ENCODE peak calls at places on chromosomes 5 and 9, in six cellular contexts. W is right lobe of liver, Z is GM12878, J is body of pancreas, K is heart left ventricle, V is upper lobe of left lung. H is an unnamed sample.

GRCh38 chr5:108521841-108522506 is 140.1 kb upstream of the FBXL17 start:
- ATAC-seq in K (peak; percentile 75), V (peak; percentile 57), W (peak; percentile 89), J (no peak), Z (peak; percentile 88), H (peak; percentile 51)

GRCh38 chr5:163451489-163451888 is 8.4 kb downstream of the NUDCD2 start:
- ATAC-seq in V (no peak), W (no peak), J (no peak), K (no peak), Z (no peak), H (no peak)

GRCh38 chr9:137604345-137605145 is 941 bp upstream of the ARRDC1 start:
- ATAC-seq in K (no peak), Z (no peak), V (no peak), J (no peak), W (no peak), H (no peak)

GRCh38 chr5:34709861-34710673 is 53.9 kb downstream of the RAI14 start:
- ATAC-seq in W (no peak), V (no peak), J (peak; percentile 76), K (no peak), Z (no peak), H (peak; percentile 80)

GRCh38 chr5:109316631-109317030 is 93.1 kb downstream of the PJA2 start:
- ATAC-seq in J (no peak), W (no peak), Z (no peak), V (no peak), K (no peak), H (peak; percentile 63)

GRCh38 chr9:36470891-36471290 is 70.8 kb upstream of the RNF38 start:
- ATAC-seq in Z (peak; percentile 98), J (peak; percentile 71), K (peak; percentile 95), W (peak; percentile 93), V (peak; percentile 71), H (peak; percentile 66)

GRCh38 chr5:32471784-32472183 is 27.2 kb upstream of the ZFR start:
- ATAC-seq in J (peak; percentile 27), W (peak; percentile 63), K (no peak), Z (no peak), V (no peak), H (no peak)

GRCh38 chr5:26807231-26808199 is 230.9 kb downstream of the CDH9 start:
- ATAC-seq in W (no peak), J (no peak), K (no peak), V (peak; percentile 53), Z (no peak), H (no peak)

GRCh38 chr9:132721661-132722060 is 51.4 kb downstream of the GTF3C4 start:
- ATAC-seq in W (no peak), K (no peak), Z (no peak), V (no peak), J (no peak), H (no peak)

GRCh38 chr9:4929917-4930316 is 55.2 kb upstream of the JAK2 start:
- ATAC-seq in J (no peak), V (no peak), W (no peak), Z (no peak), K (no peak), H (no peak)

GRCh38 chr5:120958877-120959485 is 494.9 kb downstream of the PRR16 start:
- ATAC-seq in K (no peak), J (no peak), V (no peak), Z (no peak), W (peak; percentile 98), H (no peak)

GRCh38 chr5:61816585-61817450 is 484.8 kb downstream of the ZSWIM6 start:
- ATAC-seq in Z (no peak), K (no peak), V (no peak), W (no peak), J (no peak), H (no peak)

GRCh38 chr5:14136228-14136627 is 6.9 kb upstream of the TRIO start:
- ATAC-seq in V (no peak), J (no peak), Z (no peak), W (no peak), K (no peak), H (no peak)

GRCh38 chr9:91059713-91060112 is 258.1 kb downstream of the SYK start:
- ATAC-seq in K (no peak), J (no peak), Z (no peak), W (peak; percentile 32), V (no peak), H (no peak)

GRCh38 chr9:134784612-134785305 is 95.9 kb upstream of the FCN2 start:
- ATAC-seq in J (no peak), V (no peak), W (no peak), K (no peak), Z (no peak), H (no peak)

GRCh38 chr5:108278285-108279240 is 103.3 kb downstream of the FBXL17 start:
- ATAC-seq in Z (peak; percentile 52), V (peak; percentile 37), W (peak; percentile 57), K (no peak), J (no peak), H (no peak)

GRCh38 chr5:113293068-113293571 is 141.7 kb downstream of the TSSK1B start:
- ATAC-seq in W (no peak), V (no peak), Z (no peak), J (no peak), K (no peak), H (no peak)

GRCh38 chr9:25850803-25851202 is 172.6 kb upstream of the TUSC1 start:
- ATAC-seq in K (no peak), W (no peak), V (no peak), Z (no peak), J (no peak), H (no peak)

GRCh38 chr5:172175263-172175719 is 12.7 kb downstream of the STK10 start:
- ATAC-seq in V (peak; percentile 82), J (no peak), Z (peak; percentile 80), K (peak; percentile 18), W (peak; percentile 67), H (peak; percentile 44)

GRCh38 chr5:78666041-78666444 is 17.5 kb upstream of the LHFPL2 start:
- ATAC-seq in Z (no peak), V (no peak), W (peak; percentile 38), K (peak; percentile 33), J (no peak), H (no peak)

GRCh38 chr9:132434875-132435274 is 24.9 kb downstream of the CFAP77 start:
- ATAC-seq in V (no peak), K (no peak), J (no peak), W (no peak), Z (no peak), H (no peak)

GRCh38 chr5:149802008-149802407 is 71.9 kb downstream of the PPARGC1B start:
- ATAC-seq in J (no peak), Z (no peak), W (peak; percentile 67), K (peak; percentile 35), V (no peak), H (no peak)

DNA sequence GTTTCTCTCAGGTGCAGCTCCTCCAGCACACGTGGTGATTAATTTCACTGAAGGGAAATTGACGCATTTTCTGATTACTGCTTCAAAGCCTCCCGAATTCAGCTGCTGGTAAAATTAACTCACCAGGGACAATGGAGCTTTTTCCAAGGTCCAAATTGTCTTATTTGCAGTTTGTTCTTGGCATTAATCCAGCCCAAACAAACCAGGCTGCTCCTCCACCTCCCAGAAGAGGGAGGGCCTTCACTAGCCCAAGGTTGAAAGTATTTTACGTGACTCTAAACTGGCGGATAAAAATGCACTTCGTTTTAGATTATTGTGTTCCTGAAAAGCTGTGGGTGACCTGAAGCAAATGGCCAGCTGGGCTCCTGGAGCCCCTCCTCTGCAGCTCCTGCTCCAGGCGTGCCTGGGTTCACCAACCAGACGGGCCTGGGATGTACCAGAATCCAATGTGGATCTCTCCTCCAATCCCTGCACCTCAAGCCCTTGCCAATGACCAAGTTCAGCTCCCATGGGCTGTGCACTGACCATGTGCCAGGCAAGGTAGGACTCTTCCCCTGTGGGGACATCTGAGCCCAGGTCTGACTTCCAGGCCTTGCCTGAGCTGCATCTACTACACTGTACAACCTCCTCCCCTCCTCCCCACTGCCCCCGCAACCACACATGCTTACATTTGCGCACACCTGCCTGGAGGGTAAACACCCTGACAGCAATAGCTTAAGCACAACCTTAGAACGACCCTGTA is 193.4 kb downstream of the CDK5RAP2 start:
- ATAC-seq in V (no peak), Z (no peak), J (peak; percentile 63), K (no peak), W (peak; percentile 52), H (no peak)
- H3K36me3 ChIP-seq in V (peaks cover 39% of the 10 kb centered on the region), Z (peaks cover 5% of the 10 kb centered on the region), J (no peaks in the 10 kb centered on the region), K (peaks cover 26% of the 10 kb centered on the region), W (peaks cover 6% of the 10 kb centered on the region), H (no peaks in the 10 kb centered on the region)

DNA sequence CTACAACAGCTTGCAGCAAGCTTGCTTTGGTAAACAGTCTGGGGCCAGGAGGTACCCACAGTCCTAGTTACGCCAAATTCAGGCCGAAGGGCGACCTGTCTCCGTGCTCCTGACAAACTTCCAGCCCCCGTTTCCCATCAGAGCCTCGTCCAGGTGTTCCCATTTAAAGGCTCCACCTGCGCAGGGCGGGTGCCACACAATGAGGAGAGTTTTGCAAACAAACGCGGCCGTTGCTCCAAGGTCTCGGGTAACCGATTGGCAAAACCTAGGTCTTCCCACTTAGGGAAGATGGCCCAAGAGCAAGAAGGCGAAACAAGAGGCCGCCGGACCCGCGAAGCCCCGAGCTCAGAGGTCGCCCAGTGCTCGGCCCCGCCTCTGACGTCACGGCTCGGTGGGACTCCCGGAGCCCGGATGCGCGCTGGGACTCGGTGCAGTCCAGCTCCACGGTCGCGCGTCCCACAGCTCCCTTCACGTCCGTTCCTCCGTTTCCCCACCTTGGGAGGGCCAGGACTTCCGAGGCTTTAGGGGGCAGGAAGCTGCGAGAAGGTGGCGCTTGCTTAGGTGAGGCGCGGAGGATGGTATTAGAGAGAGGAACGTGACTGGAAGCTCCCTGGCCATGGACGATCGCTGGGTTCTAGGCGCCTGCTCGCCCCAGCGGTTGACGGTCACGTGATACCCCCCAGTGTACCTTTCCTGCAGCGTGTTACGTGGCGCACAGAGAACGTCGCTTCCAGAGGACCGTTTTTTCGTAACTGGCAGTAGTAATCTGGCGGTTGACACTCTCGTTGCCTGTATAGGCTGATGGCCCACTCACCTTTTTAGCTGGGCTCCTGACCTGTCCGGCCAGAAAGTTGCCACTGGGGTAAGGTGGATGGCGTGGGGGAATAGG is 41.8 kb upstream of the KDM4C start:
- ATAC-seq in V (peak; percentile 83), W (peak; percentile 81), J (peak; percentile 92), Z (peak; percentile 96), K (peak; percentile 86), H (peak; percentile 69)
- TF ChIP-seq POLR2A in V (no peak), W (peak; percentile 90), J (peak; percentile 90), Z (peak; percentile 97), K (no peak), H (no peak)

GRCh38 chr9:130426883-130427282 is 17.9 kb upstream of the ASS1 start:
- ATAC-seq in W (peak; percentile 18), Z (no peak), J (no peak), K (peak; percentile 60), V (no peak), H (peak; percentile 31)
- H3K36me3 ChIP-seq in W (no peaks in the 10 kb centered on the region), Z (no peaks in the 10 kb centered on the region), J (no peaks in the 10 kb centered on the region), K (no peaks in the 10 kb centered on the region), V (no peaks in the 10 kb centered on the region), H (peaks cover 44% of the 10 kb centered on the region)

DNA sequence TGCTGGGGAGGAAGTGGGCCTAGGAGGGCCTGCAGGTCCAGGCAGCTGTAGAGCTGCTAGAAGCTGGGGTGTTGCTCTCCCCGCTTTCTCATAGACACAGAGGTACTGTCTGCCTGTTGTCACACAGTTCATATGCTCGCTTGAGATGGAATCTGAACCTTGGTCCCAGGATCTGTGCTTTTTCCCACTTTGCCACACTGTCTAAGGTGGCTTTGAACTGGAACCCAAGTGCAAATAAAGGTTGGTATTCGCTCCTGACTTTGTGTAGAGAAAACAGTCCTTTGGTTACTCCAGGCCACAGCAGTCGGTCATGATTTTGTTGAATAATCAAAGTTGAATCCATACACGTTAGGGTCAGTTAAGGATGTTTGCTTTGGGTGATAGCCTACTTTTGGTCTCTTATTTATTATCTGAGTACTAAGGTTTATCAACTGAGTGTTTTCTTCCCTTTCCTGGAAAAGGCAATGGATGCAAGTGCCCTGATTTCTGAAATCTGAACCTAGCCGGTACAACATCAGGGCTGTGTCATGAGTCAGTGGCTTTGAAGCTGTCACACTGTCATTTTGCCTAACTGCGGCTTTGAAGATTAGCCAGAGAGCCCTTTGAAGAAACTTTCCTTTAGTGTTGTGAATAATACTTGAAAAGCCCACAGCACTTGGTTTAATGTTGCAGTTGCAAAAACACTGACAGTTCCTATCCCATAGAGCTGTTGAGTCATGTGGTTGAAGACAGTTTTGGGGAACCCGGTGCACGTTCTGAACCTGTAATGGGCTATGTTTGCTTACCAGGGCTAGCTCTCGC is 41.3 kb downstream of the HABP4 start:
- ATAC-seq in J (no peak), Z (no peak), K (peak; percentile 38), W (peak; percentile 70), V (peak; percentile 6), H (no peak)
- TF ChIP-seq POLR2A in J (no peak), Z (no peak), K (no peak), W (no peak), V (no peak), H (no peak)